ENCODE peak calls at places on chromosomes 5 and 9, in six cellular contexts. T, S, D, H, F and N are unnamed samples.

GRCh38 chr5:107213025-107213424 is 457.7 kb downstream of the EFNA5 start:
- DNase-seq in S (no peak), H (no peak), T (no peak), F (no peak), D (no peak), N (no peak)

GRCh38 chr5:149053027-149053705 is 9.7 kb downstream of the SH3TC2 start:
- DNase-seq in H (no peak), T (no peak), F (no peak), S (no peak), D (no peak), N (no peak)

GRCh38 chr9:113464672-113465271 is 1.2 kb downstream of the RGS3 start:
- DNase-seq in H (peak; percentile 26), T (no peak), D (no peak), F (no peak), S (no peak), N (no peak)

GRCh38 chr9:100639851-100640250 is 62.0 kb downstream of the CAVIN4 start:
- DNase-seq in F (no peak), D (no peak), T (no peak), S (no peak), H (no peak), N (no peak)

GRCh38 chr5:141001854-141002666 is 35.8 kb downstream of the PCDHAC2 start:
- DNase-seq in T (no peak), H (no peak), S (peak; percentile 34), F (no peak), D (peak; percentile 46), N (peak; percentile 27)

GRCh38 chr5:106680330-106680729 is 990.4 kb downstream of the EFNA5 start:
- DNase-seq in H (no peak), F (no peak), T (no peak), S (no peak), D (no peak), N (no peak)

GRCh38 chr9:34310205-34310604 is 18.9 kb downstream of the KIF24 start:
- DNase-seq in S (no peak), F (no peak), H (no peak), D (no peak), T (no peak), N (no peak)

GRCh38 chr9:107491081-107492053 is 1.8 kb upstream of the KLF4 start:
- DNase-seq in F (no peak), D (peak; percentile 83), H (peak; percentile 82), S (peak; percentile 36), T (no peak), N (no peak)

GRCh38 chr9:134996591-134997530 is 79.1 kb upstream of the FCN1 start:
- DNase-seq in T (no peak), S (no peak), H (no peak), D (peak; percentile 54), F (no peak), N (no peak)

GRCh38 chr5:159768243-159768642 is 148.0 kb upstream of the ADRA1B start:
- DNase-seq in D (no peak), F (no peak), H (no peak), T (no peak), S (no peak), N (no peak)

GRCh38 chr9:33458444-33458843 is 11.1 kb upstream of the AQP3 start:
- DNase-seq in H (no peak), T (no peak), F (no peak), S (no peak), D (no peak), N (no peak)

GRCh38 chr5:119302916-119303897 is 52.6 kb upstream of the TNFAIP8 start:
- DNase-seq in D (no peak), T (peak; percentile 93), H (no peak), F (no peak), S (no peak), N (no peak)

GRCh38 chr9:86287013-86287412 is 4.7 kb upstream of the ISCA1 start:
- DNase-seq in H (no peak), D (no peak), S (peak; percentile 47), F (no peak), T (peak; percentile 42), N (no peak)

GRCh38 chr9:134568116-134568515 is 73.5 kb upstream of the COL5A1 start:
- DNase-seq in S (no peak), T (no peak), D (no peak), H (peak; percentile 56), F (no peak), N (peak; percentile 20)

GRCh38 chr5:122363623-122364022 is 51.6 kb downstream of the SNCAIP start:
- DNase-seq in T (no peak), S (no peak), D (no peak), F (no peak), H (no peak), N (no peak)

GRCh38 chr5:149610583-149611250 is 29.4 kb downstream of the ARHGEF37 start:
- DNase-seq in T (no peak), F (no peak), D (no peak), H (no peak), S (no peak), N (no peak)

GRCh38 chr5:88144219-88145040 is 124.2 kb downstream of the TMEM161B start:
- DNase-seq in T (no peak), H (no peak), D (peak; percentile 55), S (peak; percentile 31), F (no peak), N (no peak)

GRCh38 chr9:86303316-86303975 is 21.1 kb upstream of the ISCA1 start:
- DNase-seq in S (no peak), F (no peak), T (no peak), H (no peak), D (no peak), N (no peak)

GRCh38 chr9:6226696-6227095 is 11.1 kb downstream of the IL33 start:
- DNase-seq in H (no peak), D (no peak), T (peak; percentile 70), S (no peak), F (no peak), N (no peak)

GRCh38 chr5:5467737-5468136 is 45.3 kb downstream of the ICE1 start:
- DNase-seq in S (no peak), F (no peak), D (no peak), H (no peak), T (peak; percentile 6), N (no peak)

GRCh38 chr9:83955985-83956287 is 24.1 kb downstream of the HNRNPK start:
- DNase-seq in T (no peak), H (peak; percentile 74), D (no peak), F (no peak), S (no peak), N (no peak)

GRCh38 chr5:115585265-115585664 is 17.0 kb downstream of the TICAM2 start:
- DNase-seq in D (no peak), H (no peak), F (no peak), S (no peak), T (no peak), N (no peak)

GRCh38 chr9:137488330-137488653 is 29.2 kb upstream of the NSMF start:
- DNase-seq in D (no peak), T (no peak), F (no peak), H (no peak), S (no peak), N (no peak)

GRCh38 chr9:89477811-89478583 is 19.9 kb downstream of the SEMA4D start:
- DNase-seq in D (no peak), S (peak; percentile 26), F (no peak), H (no peak), T (peak; percentile 22), N (no peak)
- TF ChIP-seq CTCF in D (no peak), S (no peak), F (no peak), H (no peak), T (no peak), N (no peak)

DNA sequence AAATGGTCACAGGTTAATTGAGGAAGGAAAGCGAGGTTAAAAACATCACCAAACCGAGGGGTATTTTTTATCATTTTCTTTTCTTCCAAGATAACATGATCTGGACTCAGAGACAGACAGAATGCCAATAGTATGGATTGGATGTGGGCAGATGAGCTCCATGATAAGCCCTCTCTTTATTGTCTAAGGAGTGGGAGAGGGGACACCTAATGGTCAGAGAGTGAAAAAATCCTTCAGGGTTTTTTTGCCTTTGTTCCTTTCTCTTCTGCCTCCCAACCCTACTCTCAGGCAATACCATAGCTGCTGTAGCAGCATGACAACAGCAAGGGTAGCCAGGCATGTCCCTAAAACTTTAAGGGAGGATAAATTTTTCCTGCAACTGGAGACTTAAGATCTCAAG is 94.7 kb downstream of the DIRAS2 start:
- DNase-seq in F (no peak), T (no peak), S (no peak), H (no peak), D (no peak), N (no peak)
- TF ChIP-seq CTCF in F (no peak), T (no peak), S (no peak), H (no peak), D (no peak), N (no peak)

GRCh38 chr5:1006656-1007071 is 1.9 kb upstream of the NKD2 start:
- DNase-seq in H (no peak), T (no peak), D (peak; percentile 57), S (no peak), F (no peak), N (peak; percentile 36)

GRCh38 chr5:1003296-1003937 is 5.2 kb upstream of the NKD2 start:
- DNase-seq in T (no peak), H (no peak), F (no peak), D (peak; percentile 81), S (no peak), N (peak; percentile 49)

GRCh38 chr5:1005904-1006655 is 2.5 kb upstream of the NKD2 start:
- DNase-seq in T (no peak), H (no peak), D (no peak), F (no peak), S (peak; percentile 3), N (peak; percentile 32)

GRCh38 chr5:1005362-1005851 is 3.2 kb upstream of the NKD2 start:
- DNase-seq in D (peak; percentile 81), T (no peak), S (peak; percentile 3), F (no peak), H (no peak), N (no peak)

DNA sequence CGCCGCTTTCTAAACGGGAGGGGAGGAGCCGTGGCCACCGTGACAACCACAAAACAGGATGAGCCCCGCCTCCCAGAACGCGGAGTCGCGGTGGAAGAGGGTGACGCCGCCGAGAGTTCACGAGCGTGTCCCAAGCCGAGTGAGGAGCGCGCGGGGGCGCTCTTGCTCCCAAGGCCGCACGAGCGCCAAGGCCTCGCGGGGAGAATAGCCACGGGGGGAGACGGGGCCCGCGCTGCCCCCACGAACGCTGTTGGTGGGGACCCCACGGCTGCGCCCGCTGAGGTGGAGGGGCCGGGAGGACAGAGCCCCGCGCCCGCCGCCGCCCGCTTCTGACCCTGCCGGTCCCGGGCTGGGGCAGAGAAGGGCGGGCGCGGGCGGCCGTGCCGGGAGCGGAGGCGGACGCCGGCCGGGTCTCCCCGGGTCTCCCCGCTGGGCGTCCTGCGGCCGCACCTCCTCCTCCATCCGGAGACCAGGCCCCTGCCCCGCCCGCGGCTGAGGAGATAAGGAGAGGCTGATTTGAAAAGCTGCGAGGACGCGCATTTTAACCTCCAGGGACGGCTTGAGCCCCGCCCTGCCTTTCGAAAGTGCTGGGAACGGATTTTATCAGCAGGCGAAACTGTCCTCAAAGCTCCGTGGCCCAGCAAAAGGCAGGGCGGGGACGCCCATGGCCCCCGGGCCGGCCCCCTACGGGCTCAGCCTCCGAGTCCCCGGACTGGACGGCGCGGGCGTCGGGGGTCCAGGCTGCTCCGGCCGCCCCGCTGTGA is 3.8 kb upstream of the NKD2 start:
- DNase-seq in F (peak; percentile 26), T (no peak), S (peak; percentile 66), D (peak; percentile 93), H (no peak), N (peak; percentile 45)
- TF ChIP-seq CTCF in F (no peak), T (peak; percentile 27), S (no peak), D (no peak), H (no peak), N (no peak)

DNA sequence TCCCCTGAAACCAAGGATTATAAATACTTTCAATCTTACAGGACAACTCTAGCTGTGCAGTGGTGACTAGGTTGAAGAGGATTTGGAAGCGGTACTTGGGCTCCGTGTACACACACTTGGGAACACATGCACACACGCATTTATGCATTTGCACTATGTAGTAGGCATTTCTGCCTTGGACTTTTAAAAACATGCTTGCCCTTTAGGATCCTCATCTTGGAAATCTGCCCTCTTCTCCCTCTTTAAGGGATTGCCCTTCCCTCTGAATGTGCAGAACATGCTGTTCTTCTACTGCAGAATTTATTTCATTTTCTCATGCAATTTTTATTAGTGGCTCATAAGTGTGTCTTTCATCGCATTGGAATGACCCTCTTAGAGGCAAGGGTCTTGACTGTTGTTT is 139.0 kb downstream of the GRIA1 start:
- DNase-seq in F (no peak), T (no peak), S (no peak), H (no peak), D (no peak), N (no peak)
- TF ChIP-seq CTCF in F (no peak), T (no peak), S (no peak), H (no peak), D (no peak), N (no peak)